ENCODE peak calls at places on chromosomes 6 and 20, in nine cellular contexts. P is NCI-H748 treated with DMSO at 0.1 percent for 48 hours, W is NB4, D is Calu3, H is DMS153, N is pulmonary artery endothelial cell, J is KBM-7, Y is islet precursor cell, I is epithelial cell of esophagus. T is an unnamed sample.

GRCh38 chr6:15905488-15906392 is 223.1 kb upstream of the MYLIP start:
- DNase-seq in P (peak), W (peak), D (no peak), H (no peak), N (no peak), J (peak), Y (no peak), I (no peak), T (no peak)

GRCh38 chr6:13390658-13391057 is 62.3 kb upstream of the TBC1D7 start:
- DNase-seq in P (no peak), W (no peak), D (no peak), H (no peak), N (no peak), J (no peak), Y (no peak), I (no peak), T (no peak)

GRCh38 chr20:2348336-2348735 is 32.4 kb upstream of the TGM6 start:
- DNase-seq in P (no peak), W (no peak), D (no peak), H (no peak), N (no peak), J (no peak), Y (peak), I (no peak), T (no peak)

GRCh38 chr6:21131406-21131805 is 462.1 kb upstream of the SOX4 start:
- DNase-seq in P (no peak), W (no peak), D (no peak), H (no peak), N (no peak), J (no peak), Y (no peak), I (no peak), T (no peak)

GRCh38 chr6:6277418-6277817 is 43.0 kb downstream of the F13A1 start:
- DNase-seq in P (no peak), W (peak), D (no peak), H (no peak), N (no peak), J (no peak), Y (no peak), I (peak), T (no peak)

GRCh38 chr6:43172127-43173007 is 1.3 kb downstream of the SRF start:
- DNase-seq in P (peak), W (peak), D (peak), H (peak), N (no peak), J (peak), Y (peak), I (peak), T (peak)

GRCh38 chr6:27669278-27669797 is 196.4 kb upstream of the ZNF184 start:
- DNase-seq in P (peak), W (peak), D (peak), H (no peak), N (no peak), J (no peak), Y (no peak), I (peak), T (no peak)

GRCh38 chr6:53672232-53672631 is 6.7 kb upstream of the KLHL31 start:
- DNase-seq in P (no peak), W (no peak), D (no peak), H (no peak), N (no peak), J (no peak), Y (no peak), I (no peak), T (no peak)

GRCh38 chr6:63352587-63353281 is 33.0 kb upstream of the LGSN start:
- DNase-seq in P (peak), W (peak), D (peak), H (no peak), N (no peak), J (peak), Y (peak), I (peak), T (no peak)

GRCh38 chr6:12585497-12585958 is 131.0 kb upstream of the PHACTR1 start:
- DNase-seq in P (no peak), W (no peak), D (no peak), H (no peak), N (peak), J (no peak), Y (no peak), I (no peak), T (no peak)

GRCh38 chr6:80767808-80768207 is 661.3 kb downstream of the BCKDHB start:
- DNase-seq in P (no peak), W (no peak), D (peak), H (no peak), N (no peak), J (no peak), Y (peak), I (peak), T (no peak)

GRCh38 chr20:25035924-25036323 is 22.0 kb downstream of the ACSS1 start:
- DNase-seq in P (no peak), W (no peak), D (no peak), H (no peak), N (no peak), J (peak), Y (no peak), I (no peak), T (no peak)

GRCh38 chr6:147586044-147586443 is 77.6 kb downstream of the SAMD5 start:
- DNase-seq in P (no peak), W (no peak), D (no peak), H (no peak), N (no peak), J (no peak), Y (no peak), I (peak), T (no peak)

GRCh38 chr20:50636601-50637539 is 54.5 kb downstream of the RIPOR3 start:
- DNase-seq in P (no peak), W (no peak), D (no peak), H (no peak), N (no peak), J (no peak), Y (peak), I (no peak), T (no peak)

GRCh38 chr6:108689279-108690161 is 128.8 kb downstream of the FOXO3 start:
- DNase-seq in P (no peak), W (peak), D (peak), H (no peak), N (no peak), J (peak), Y (peak), I (peak), T (no peak)

T was measured in natural killer cell treated with Interleukin-12 subunit alpha and Interleukin-12 subunit beta and Interleukin-15 and Interleukin-18, amount 100 ng/mL, for 72 hours.